ENCODE peak calls at places on chromosomes 4 and X, in seven cellular contexts. U, R, A, I, H, D and F are unnamed samples.

GRCh38 chr4:147596377-147596776 is 20.8 kb upstream of the TMEM184C start:
- DNase-seq in R (no peak), D (no peak), I (no peak), H (no peak), U (no peak), A (no peak), F (no peak)

GRCh38 chrX:118495958-118496762 is 545 bp downstream of the DOCK11 start:
- DNase-seq in D (peak), I (peak), H (peak), U (peak), A (peak), R (peak), F (peak)

GRCh38 chr4:82293304-82293703 is 80.5 kb downstream of the HNRNPD start:
- DNase-seq in A (no peak), R (no peak), H (no peak), U (no peak), I (no peak), D (no peak), F (no peak)

GRCh38 chr4:112277705-112278448 is 7.8 kb downstream of the TIFA start:
- DNase-seq in R (no peak), U (no peak), H (no peak), D (no peak), I (no peak), A (no peak), F (no peak)

GRCh38 chrX:130299279-130300009 is 30.7 kb upstream of the ZNF280C start:
- DNase-seq in U (peak), R (no peak), I (no peak), A (peak), D (peak), H (no peak), F (no peak)

GRCh38 chrX:23729214-23729613 is 13.9 kb downstream of the ACOT9 start:
- DNase-seq in I (no peak), R (no peak), H (no peak), A (no peak), D (no peak), U (no peak), F (no peak)

GRCh38 chr4:185587444-185588161 is 52.3 kb upstream of the PDLIM3 start:
- DNase-seq in U (peak), A (no peak), R (no peak), D (no peak), I (peak), H (peak), F (peak)

GRCh38 chr4:145891958-145892357 is 46.7 kb downstream of the ZNF827 start:
- DNase-seq in A (no peak), H (no peak), I (no peak), R (no peak), U (no peak), D (no peak), F (no peak)

GRCh38 chrX:38006283-38006682 is at the start of gene SYTL5:
- DNase-seq in H (no peak), I (no peak), R (peak), U (no peak), A (no peak), D (no peak), F (no peak)

GRCh38 chr4:62560858-62561257 is 1360.7 kb downstream of the ADGRL3 start:
- DNase-seq in H (no peak), U (no peak), A (peak), I (no peak), D (no peak), R (no peak), F (no peak)

GRCh38 chr4:169383724-169384123 is 113.0 kb upstream of the SH3RF1 start:
- DNase-seq in I (no peak), A (no peak), U (no peak), D (no peak), R (peak), H (no peak), F (no peak)

GRCh38 chr4:47465008-47465407 is 1.5 kb upstream of the COMMD8 start:
- DNase-seq in R (no peak), H (no peak), I (no peak), A (no peak), U (no peak), D (no peak), F (no peak)

GRCh38 chr4:170581969-170582368 is 492.2 kb upstream of the AADAT start:
- DNase-seq in A (no peak), U (no peak), R (no peak), H (no peak), D (no peak), I (no peak), F (no peak)

GRCh38 chr4:88216395-88216794 is 58.0 kb upstream of the ABCG2 start:
- DNase-seq in D (peak), I (no peak), U (no peak), R (no peak), H (no peak), A (no peak), F (no peak)

GRCh38 chr4:144611850-144612249 is 34.1 kb upstream of the HHIP start:
- DNase-seq in U (no peak), D (peak), R (no peak), I (no peak), H (peak), A (peak), F (no peak)

GRCh38 chrX:65528705-65529340 is 5.8 kb downstream of the LAS1L start:
- DNase-seq in U (peak), H (peak), D (no peak), R (peak), I (no peak), A (peak), F (peak)

GRCh38 chr4:42965326-42965725 is 72.8 kb downstream of the GRXCR1 start:
- DNase-seq in H (no peak), A (peak), U (no peak), I (no peak), D (no peak), R (no peak), F (no peak)

GRCh38 chrX:30489323-30489722 is 88.2 kb downstream of the TASL start:
- DNase-seq in D (no peak), U (no peak), R (no peak), I (no peak), H (no peak), A (no peak), F (no peak)

GRCh38 chrX:43973249-43973672 is at the start of gene NDP:
- DNase-seq in H (peak), R (peak), A (peak), U (no peak), I (no peak), D (no peak), F (no peak)

GRCh38 chrX:86047174-86047991 is at the start of gene CHM:
- DNase-seq in I (peak), A (peak), H (peak), D (peak), R (peak), U (peak), F (peak)

GRCh38 chrX:130909469-130910136 is 6.6 kb upstream of the ENOX2 start:
- DNase-seq in I (no peak), U (no peak), A (no peak), H (no peak), R (peak), D (no peak), F (no peak)

GRCh38 chrX:139293991-139294390 is 236.5 kb upstream of the F9 start:
- DNase-seq in H (no peak), D (no peak), A (no peak), I (no peak), R (no peak), U (no peak), F (no peak)

GRCh38 chrX:38627683-38628082 is 66.3 kb downstream of the TSPAN7 start:
- DNase-seq in R (peak), U (no peak), D (no peak), A (peak), H (no peak), I (no peak), F (no peak)

GRCh38 chr4:39505581-39505980 is 21.7 kb downstream of the UGDH start:
- DNase-seq in H (no peak), A (no peak), I (no peak), R (no peak), D (no peak), U (no peak), F (no peak)

GRCh38 chrX:10579753-10580060 is 40.7 kb downstream of the MID1 start:
- DNase-seq in U (no peak), A (no peak), D (no peak), H (no peak), R (peak), I (no peak), F (no peak)

GRCh38 chrX:150886381-150886780 is 12.1 kb downstream of the CD99L2 start:
- DNase-seq in U (no peak), R (no peak), I (no peak), D (no peak), A (no peak), H (no peak), F (no peak)

GRCh38 chr4:95161781-95162469 is 386.8 kb downstream of the UNC5C start:
- DNase-seq in D (no peak), A (no peak), I (no peak), R (no peak), U (no peak), H (no peak), F (no peak)

GRCh38 chr4:133385161-133385954 is 236.3 kb downstream of the PCDH10 start:
- DNase-seq in D (no peak), H (no peak), A (no peak), R (peak), U (no peak), I (no peak), F (no peak)

GRCh38 chrX:13064599-13065143 is 20.3 kb upstream of the FAM9C start:
- DNase-seq in H (no peak), D (no peak), I (no peak), A (no peak), U (no peak), R (peak), F (no peak)

GRCh38 chr4:87932718-87933136 is 42.8 kb upstream of the SPP1 start:
- DNase-seq in U (no peak), R (no peak), A (no peak), I (no peak), D (no peak), H (no peak), F (no peak)

GRCh38 chr4:113809313-113809712 is 47.8 kb upstream of the CAMK2D start:
- DNase-seq in D (no peak), U (no peak), R (no peak), A (no peak), H (no peak), I (no peak), F (no peak)

GRCh38 chr4:79241846-79242245 is 84.0 kb downstream of the NAA11 start:
- DNase-seq in R (peak), U (no peak), I (no peak), A (no peak), D (no peak), H (no peak), F (no peak)

GRCh38 chr4:102620697-102621497 is 119.7 kb downstream of the NFKB1 start:
- DNase-seq in D (peak), R (peak), A (peak), H (no peak), I (no peak), U (no peak), F (no peak)

GRCh38 chr4:56469489-56470210 is 2.2 kb downstream of the SRP72 start:
- DNase-seq in U (no peak), A (no peak), R (no peak), I (no peak), H (no peak), D (no peak), F (no peak)

GRCh38 chr4:2812600-2812932 is 19.7 kb downstream of the SH3BP2 start:
- DNase-seq in D (no peak), A (peak), U (no peak), R (no peak), I (no peak), H (no peak), F (no peak)

GRCh38 chr4:116027311-116027710 is 913.9 kb upstream of the NDST4 start:
- DNase-seq in H (no peak), U (no peak), D (no peak), I (no peak), A (no peak), R (no peak), F (no peak)

GRCh38 chr4:107261241-107261874 is 225.2 kb upstream of the DKK2 start:
- DNase-seq in H (no peak), R (peak), A (no peak), I (no peak), D (no peak), U (no peak), F (no peak)

GRCh38 chr4:184860018-184860530 is 34.3 kb upstream of the ACSL1 start:
- DNase-seq in R (no peak), A (no peak), U (no peak), I (no peak), H (no peak), D (no peak), F (no peak)

GRCh38 chrX:155179343-155179997 is 36.8 kb upstream of the VBP1 start:
- DNase-seq in H (no peak), I (no peak), D (no peak), R (no peak), U (no peak), A (no peak), F (no peak)
- TF ChIP-seq CTCF in H (no peak), I (no peak), D (no peak), R (no peak), U (no peak), A (no peak), F (no peak)

GRCh38 chr4:154314248-154314647 is 177.4 kb downstream of the DCHS2 start:
- DNase-seq in R (peak), A (no peak), D (no peak), I (no peak), H (no peak), U (no peak), F (no peak)
- TF ChIP-seq CTCF in R (peak), A (peak), D (peak), I (no peak), H (no peak), U (no peak), F (no peak)

GRCh38 chr4:25162566-25162965 is 2.3 kb upstream of the SEPSECS start:
- DNase-seq in I (no peak), R (no peak), D (no peak), H (no peak), A (no peak), U (no peak), F (no peak)

GRCh38 chr4:25161599-25161960 is 1.3 kb upstream of the SEPSECS start:
- DNase-seq in A (no peak), I (no peak), D (no peak), H (no peak), R (peak), U (no peak), F (no peak)

GRCh38 chr4:25160714-25161598 is 707 bp upstream of the SEPSECS start:
- DNase-seq in A (peak), H (no peak), R (peak), U (peak), I (no peak), D (no peak), F (no peak)

GRCh38 chr4:25158817-25159216 is 1.4 kb downstream of the SEPSECS start:
- DNase-seq in A (no peak), I (no peak), D (no peak), H (no peak), R (no peak), U (no peak), F (no peak)

DNA sequence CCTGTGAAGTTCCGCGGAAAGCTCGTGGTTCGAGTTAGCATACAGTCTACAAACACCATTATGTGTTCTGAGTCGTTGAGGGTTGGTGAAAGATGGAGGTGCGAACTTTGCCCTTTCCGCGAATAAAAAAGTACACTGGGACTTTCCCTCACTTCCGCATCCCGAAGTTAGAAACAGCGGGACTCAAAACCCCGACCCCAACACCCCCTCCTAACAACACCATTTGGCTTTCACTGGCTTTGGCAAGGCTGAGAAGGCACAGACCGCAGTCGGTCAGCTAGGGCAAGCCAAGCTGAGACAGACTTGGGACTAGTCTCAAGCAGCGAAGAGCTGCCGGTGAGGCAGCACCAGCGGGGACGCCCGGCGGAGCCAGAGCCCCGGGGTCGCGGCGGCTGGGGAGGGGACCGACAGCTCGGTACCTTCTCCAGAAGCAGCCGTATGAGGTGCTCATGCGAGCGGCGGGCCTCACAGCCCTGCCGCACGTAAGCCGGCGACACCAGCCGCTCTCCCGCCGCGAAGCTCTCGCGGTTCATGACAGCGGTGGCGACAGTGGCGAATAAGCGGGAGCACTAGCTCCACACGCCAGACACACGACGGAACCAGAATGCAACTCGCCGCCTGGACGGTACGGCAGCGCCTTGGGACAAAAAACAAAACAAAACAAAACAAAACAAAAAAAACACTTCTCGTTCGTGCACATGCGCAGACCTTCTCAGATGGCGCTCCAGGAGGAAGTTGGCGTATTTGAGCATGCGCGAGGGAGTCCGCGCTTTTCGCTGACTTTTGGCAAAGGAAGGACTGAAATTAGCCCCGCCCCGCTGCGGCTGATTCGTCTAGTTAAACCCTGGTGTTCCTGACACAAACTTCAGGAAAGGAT is at the start of gene SEPSECS:
- DNase-seq in R (peak), U (peak), H (peak), I (peak), D (peak), A (peak), F (peak)
- TF ChIP-seq CTCF in R (no peak), U (peak), H (no peak), I (no peak), D (no peak), A (no peak), F (no peak)

GRCh38 chr4:6107886-6108285 is 89.7 kb upstream of the C4orf50 start:
- DNase-seq in A (no peak), D (no peak), H (no peak), U (no peak), I (no peak), R (no peak), F (no peak)

GRCh38 chr4:6111354-6111930 is 88.9 kb downstream of the JAKMIP1 start:
- DNase-seq in H (no peak), I (no peak), R (no peak), U (no peak), D (no peak), A (peak), F (no peak)

GRCh38 chr4:6112606-6113290 is 87.6 kb downstream of the JAKMIP1 start:
- DNase-seq in I (no peak), R (no peak), H (no peak), D (no peak), A (no peak), U (no peak), F (no peak)

GRCh38 chr4:6110681-6111353 is 89.5 kb downstream of the JAKMIP1 start:
- DNase-seq in U (no peak), I (no peak), A (no peak), D (no peak), H (no peak), R (no peak), F (no peak)

GRCh38 chr4:6109842-6110560 is 90.3 kb downstream of the JAKMIP1 start:
- DNase-seq in D (peak), A (no peak), R (no peak), H (no peak), I (no peak), U (no peak), F (no peak)
- TF ChIP-seq CTCF in D (peak), A (no peak), R (no peak), H (peak), I (no peak), U (peak), F (no peak)